ENCODE peak calls at places on chromosomes 13 and 19, in seven cellular contexts. K is upper lobe of left lung, Q is heart right ventricle, V is foreskin fibroblast, C is dorsolateral prefrontal cortex, A is astrocyte of the cerebellum, B is NB4. T is an unnamed sample.
A peak's percentile ranks its signal among the peaks of the same experiment; 100 is the strongest.

GRCh38 chr19:39563408-39563807 is 23.4 kb upstream of the EID2 start:
- DNase-seq in K (no peak), Q (no peak), V (peak; percentile 6), C (no peak), A (no peak), B (no peak), T (no peak)

GRCh38 chr13:60051754-60052153 is 112.0 kb downstream of the DIAPH3 start:
- DNase-seq in K (no peak), Q (no peak), V (no peak), C (no peak), A (no peak), B (no peak), T (no peak)

GRCh38 chr13:75366380-75367280 is 115.3 kb downstream of the TBC1D4 start:
- DNase-seq in K (no peak), Q (no peak), V (no peak), C (no peak), A (no peak), B (no peak), T (no peak)

GRCh38 chr19:55674459-55674840 is 576 bp upstream of the EPN1 start:
- DNase-seq in K (no peak), Q (no peak), V (no peak), C (no peak), A (no peak), B (no peak), T (no peak)

GRCh38 chr19:58558066-58558622 is at the start of gene UBE2M:
- DNase-seq in K (no peak), Q (peak; percentile 63), V (no peak), C (no peak), A (no peak), B (peak; percentile 68), T (no peak)

GRCh38 chr13:51687928-51688714 is 103.9 kb downstream of the WDFY2 start:
- DNase-seq in K (no peak), Q (peak; percentile 8), V (no peak), C (no peak), A (no peak), B (no peak), T (no peak)

GRCh38 chr13:109698779-109699178 is 87.6 kb downstream of the IRS2 start:
- DNase-seq in K (no peak), Q (no peak), V (peak; percentile 38), C (no peak), A (peak; percentile 73), B (peak; percentile 67), T (no peak)

GRCh38 chr19:29773141-29773540 is 38.6 kb upstream of the CCNE1 start:
- DNase-seq in K (no peak), Q (no peak), V (no peak), C (no peak), A (no peak), B (no peak), T (no peak)

GRCh38 chr19:58395220-58395978 is at the start of gene RNF225:
- DNase-seq in K (peak; percentile 86), Q (no peak), V (no peak), C (no peak), A (no peak), B (peak; percentile 47), T (peak; percentile 45)

GRCh38 chr19:1235625-1236538 is 1.9 kb downstream of the CBARP start:
- DNase-seq in K (peak; percentile 80), Q (no peak), V (no peak), C (no peak), A (no peak), B (no peak), T (no peak)

GRCh38 chr13:102598061-102598460 is 1.3 kb downstream of the TPP2 start:
- DNase-seq in K (no peak), Q (no peak), V (no peak), C (no peak), A (no peak), B (no peak), T (no peak)

GRCh38 chr13:39888865-39889810 is 233.7 kb downstream of the COG6 start:
- DNase-seq in K (no peak), Q (no peak), V (no peak), C (no peak), A (no peak), B (no peak), T (no peak)

GRCh38 chr19:21699197-21699596 is 68.2 kb downstream of the ZNF100 start:
- DNase-seq in K (no peak), Q (no peak), V (no peak), C (no peak), A (no peak), B (no peak), T (no peak)

GRCh38 chr13:35963982-35964665 is 167.1 kb downstream of the DCLK1 start:
- DNase-seq in K (no peak), Q (no peak), V (no peak), C (no peak), A (no peak), B (no peak), T (no peak)

GRCh38 chr19:10402441-10403038 is 802 bp downstream of the CDC37 start:
- DNase-seq in K (no peak), Q (peak; percentile 51), V (no peak), C (no peak), A (no peak), B (peak; percentile 73), T (no peak)

GRCh38 chr19:56671613-56671994 is at the start of gene ZNF835:
- DNase-seq in K (peak; percentile 98), Q (peak; percentile 99), V (peak; percentile 2), C (peak; percentile 98), A (peak; percentile 0), B (no peak), T (peak; percentile 59)

GRCh38 chr13:110493613-110494012 is 67.9 kb downstream of the RAB20 start:
- DNase-seq in K (peak; percentile 69), Q (no peak), V (no peak), C (no peak), A (no peak), B (no peak), T (no peak)

GRCh38 chr19:28289294-28290063 is 923.5 kb downstream of the UQCRFS1 start:
- DNase-seq in K (peak; percentile 39), Q (no peak), V (peak; percentile 45), C (peak; percentile 73), A (peak; percentile 44), B (no peak), T (no peak)

GRCh38 chr19:1875646-1876493 is 9.4 kb downstream of the ABHD17A start:
- DNase-seq in K (peak; percentile 97), Q (peak; percentile 92), V (peak; percentile 92), C (peak; percentile 95), A (peak; percentile 46), B (peak; percentile 90), T (peak; percentile 96)

GRCh38 chr19:11832253-11832912 is 16.1 kb upstream of the ZNF439 start:
- DNase-seq in K (no peak), Q (no peak), V (no peak), C (no peak), A (no peak), B (no peak), T (no peak)

GRCh38 chr19:7730286-7731217 is 1.4 kb downstream of the CLEC4G start:
- DNase-seq in K (peak; percentile 73), Q (no peak), V (no peak), C (no peak), A (no peak), B (no peak), T (no peak)

GRCh38 chr19:33906578-33907335 is 110.1 kb downstream of the KCTD15 start:
- DNase-seq in K (peak; percentile 84), Q (peak; percentile 31), V (no peak), C (no peak), A (peak; percentile 5), B (no peak), T (no peak)
- H3K4me3 ChIP-seq in K (peak overlapping the region; percentile 39), Q (peak overlapping the region; percentile 70), V (no peak overlapping the region), C (peak overlapping the region; percentile 41), A (peak overlapping the region; percentile 16), B (no peak overlapping the region), T (no peak overlapping the region)

GRCh38 chr19:46634656-46635218 is 1.3 kb downstream of the GNG8 start:
- DNase-seq in K (peak; percentile 74), Q (no peak), V (no peak), C (no peak), A (no peak), B (no peak), T (no peak)

GRCh38 chr19:46639356-46640061 is 3.5 kb upstream of the GNG8 start:
- DNase-seq in K (peak; percentile 91), Q (peak; percentile 64), V (peak; percentile 75), C (no peak), A (no peak), B (peak; percentile 90), T (peak; percentile 41)

GRCh38 chr19:46635920-46636761 is at the start of gene GNG8:
- DNase-seq in K (peak; percentile 83), Q (no peak), V (no peak), C (no peak), A (no peak), B (no peak), T (no peak)

GRCh38 chr19:46634045-46634655 is 1.9 kb downstream of the GNG8 start:
- DNase-seq in K (peak; percentile 92), Q (peak; percentile 80), V (peak; percentile 73), C (peak; percentile 73), A (peak; percentile 47), B (peak; percentile 94), T (peak; percentile 96)

DNA sequence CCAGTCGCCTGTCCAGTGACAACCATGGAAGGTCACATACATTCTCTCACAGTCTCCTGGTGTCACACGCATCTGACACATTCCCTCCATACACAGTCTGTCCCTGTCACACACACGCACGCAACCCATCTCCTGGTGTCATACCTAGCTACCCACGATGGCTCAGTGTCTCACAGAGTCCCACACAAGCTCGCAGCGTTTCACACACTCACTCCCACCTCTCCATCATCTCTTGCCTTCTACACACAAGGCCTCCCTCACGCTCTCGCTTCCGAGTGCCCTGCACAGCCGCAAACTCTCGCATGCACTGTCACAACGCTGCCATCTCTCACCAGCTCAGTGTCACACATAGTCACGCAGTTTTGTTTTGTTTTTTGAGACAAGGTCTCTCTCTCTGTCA is 1.2 kb upstream of the GNG8 start:
- DNase-seq in K (no peak), Q (no peak), V (no peak), C (no peak), A (no peak), B (peak; percentile 50), T (no peak)
- H3K4me3 ChIP-seq in K (no peak overlapping the region), Q (no peak overlapping the region), V (no peak overlapping the region), C (no peak overlapping the region), A (no peak overlapping the region), B (no peak overlapping the region), T (no peak overlapping the region)

GRCh38 chr19:52066258-52066866 is 17.7 kb upstream of the ZNF432 start:
- DNase-seq in K (no peak), Q (no peak), V (no peak), C (no peak), A (no peak), B (no peak), T (no peak)
- H3K4me3 ChIP-seq in K (no peak overlapping the region), Q (no peak overlapping the region), V (no peak overlapping the region), C (no peak overlapping the region), A (no peak overlapping the region), B (no peak overlapping the region), T (no peak overlapping the region)

GRCh38 chr19:41530184-41530534 is 45.8 kb upstream of the CEACAM21 start:
- DNase-seq in K (no peak), Q (no peak), V (no peak), C (no peak), A (no peak), B (no peak), T (no peak)

GRCh38 chr19:41531438-41532311 is 44.3 kb upstream of the CEACAM21 start:
- DNase-seq in K (no peak), Q (peak; percentile 69), V (peak; percentile 50), C (no peak), A (no peak), B (peak; percentile 87), T (peak; percentile 89)

GRCh38 chr19:41530761-41531301 is 45.1 kb upstream of the CEACAM21 start:
- DNase-seq in K (no peak), Q (no peak), V (peak; percentile 10), C (no peak), A (no peak), B (peak; percentile 30), T (no peak)

GRCh38 chr19:41528106-41528505 is 47.9 kb upstream of the CEACAM21 start:
- DNase-seq in K (no peak), Q (no peak), V (no peak), C (no peak), A (no peak), B (peak; percentile 31), T (no peak)

GRCh38 chr19:41529484-41530183 is 46.3 kb upstream of the CEACAM21 start:
- DNase-seq in K (no peak), Q (no peak), V (no peak), C (no peak), A (no peak), B (no peak), T (peak; percentile 34)
- H3K4me3 ChIP-seq in K (no peak overlapping the region), Q (no peak overlapping the region), V (no peak overlapping the region), C (no peak overlapping the region), A (no peak overlapping the region), B (no peak overlapping the region), T (no peak overlapping the region)